ENCODE peak calls at places on chromosomes 11 and 22, in nine cellular contexts. One of them, this sample, is unnamed.

GRCh38 chr11:101866619-101867491 is 48.0 kb upstream of the CEP126 start:
- DNase-seq in cardiac muscle cell: no peak
- DNase-seq in kidney: no peak
- DNase-seq in NCI-H510A treated with DMSO at 0.1 percent for 48 hours: no peak
- DNase-seq in SK-MEL-5: no peak
- DNase-seq in iPS-NIHi11: no peak
- DNase-seq in activated naive CD4-positive, alpha-beta T cell treated with anti-CD3 and anti-CD28 coated beads, Interleukin-2, amount 50 U/mL, for 16 hours: no peak
- DNase-seq in activated naive CD8-positive, alpha-beta T cell treated with anti-CD3 and anti-CD28 coated beads, Interleukin-2, amount 50 U/mL, for 24 hours: no peak
- DNase-seq in stimulated activated CD4-positive, alpha-beta T cell treated with anti-CD3 and anti-CD28 coated beads, Interleukin-12 subunit alpha, Interleukin-12 subunit beta, amount 100 ng/mL, for 4 hours: no peak
- DNase-seq in this sample: peak

GRCh38 chr11:44519989-44520737 is 45.3 kb upstream of the CD82 start:
- DNase-seq in cardiac muscle cell: peak
- DNase-seq in iPS-NIHi11: no peak
- DNase-seq in activated naive CD8-positive, alpha-beta T cell treated with anti-CD3 and anti-CD28 coated beads, Interleukin-2, amount 50 U/mL, for 24 hours: no peak
- DNase-seq in kidney: no peak
- DNase-seq in SK-MEL-5: no peak
- DNase-seq in NCI-H510A treated with DMSO at 0.1 percent for 48 hours: no peak
- DNase-seq in activated naive CD4-positive, alpha-beta T cell treated with anti-CD3 and anti-CD28 coated beads, Interleukin-2, amount 50 U/mL, for 16 hours: no peak
- DNase-seq in stimulated activated CD4-positive, alpha-beta T cell treated with anti-CD3 and anti-CD28 coated beads, Interleukin-12 subunit alpha, Interleukin-12 subunit beta, amount 100 ng/mL, for 4 hours: no peak
- DNase-seq in this sample: no peak

GRCh38 chr22:47192106-47192650 is 429.7 kb downstream of the TBC1D22A start:
- DNase-seq in activated naive CD8-positive, alpha-beta T cell treated with anti-CD3 and anti-CD28 coated beads, Interleukin-2, amount 50 U/mL, for 24 hours: no peak
- DNase-seq in iPS-NIHi11: no peak
- DNase-seq in SK-MEL-5: no peak
- DNase-seq in kidney: peak
- DNase-seq in cardiac muscle cell: no peak
- DNase-seq in stimulated activated CD4-positive, alpha-beta T cell treated with anti-CD3 and anti-CD28 coated beads, Interleukin-12 subunit alpha, Interleukin-12 subunit beta, amount 100 ng/mL, for 4 hours: no peak
- DNase-seq in NCI-H510A treated with DMSO at 0.1 percent for 48 hours: no peak
- DNase-seq in activated naive CD4-positive, alpha-beta T cell treated with anti-CD3 and anti-CD28 coated beads, Interleukin-2, amount 50 U/mL, for 16 hours: no peak
- DNase-seq in this sample: no peak

GRCh38 chr11:34454308-34455032 is 15.7 kb downstream of the CAT start:
- DNase-seq in cardiac muscle cell: no peak
- DNase-seq in SK-MEL-5: no peak
- DNase-seq in kidney: no peak
- DNase-seq in activated naive CD8-positive, alpha-beta T cell treated with anti-CD3 and anti-CD28 coated beads, Interleukin-2, amount 50 U/mL, for 24 hours: no peak
- DNase-seq in activated naive CD4-positive, alpha-beta T cell treated with anti-CD3 and anti-CD28 coated beads, Interleukin-2, amount 50 U/mL, for 16 hours: no peak
- DNase-seq in stimulated activated CD4-positive, alpha-beta T cell treated with anti-CD3 and anti-CD28 coated beads, Interleukin-12 subunit alpha, Interleukin-12 subunit beta, amount 100 ng/mL, for 4 hours: no peak
- DNase-seq in NCI-H510A treated with DMSO at 0.1 percent for 48 hours: no peak
- DNase-seq in iPS-NIHi11: no peak
- DNase-seq in this sample: no peak

GRCh38 chr22:19291218-19291579 is 320 bp downstream of the CLTCL1 start:
- DNase-seq in iPS-NIHi11: peak
- DNase-seq in activated naive CD4-positive, alpha-beta T cell treated with anti-CD3 and anti-CD28 coated beads, Interleukin-2, amount 50 U/mL, for 16 hours: peak
- DNase-seq in NCI-H510A treated with DMSO at 0.1 percent for 48 hours: no peak
- DNase-seq in cardiac muscle cell: peak
- DNase-seq in kidney: peak
- DNase-seq in stimulated activated CD4-positive, alpha-beta T cell treated with anti-CD3 and anti-CD28 coated beads, Interleukin-12 subunit alpha, Interleukin-12 subunit beta, amount 100 ng/mL, for 4 hours: peak
- DNase-seq in SK-MEL-5: peak
- DNase-seq in activated naive CD8-positive, alpha-beta T cell treated with anti-CD3 and anti-CD28 coated beads, Interleukin-2, amount 50 U/mL, for 24 hours: peak
- DNase-seq in this sample: no peak

GRCh38 chr22:26482171-26482570 is 1.4 kb downstream of the HPS4 start:
- DNase-seq in iPS-NIHi11: no peak
- DNase-seq in SK-MEL-5: peak
- DNase-seq in NCI-H510A treated with DMSO at 0.1 percent for 48 hours: no peak
- DNase-seq in activated naive CD4-positive, alpha-beta T cell treated with anti-CD3 and anti-CD28 coated beads, Interleukin-2, amount 50 U/mL, for 16 hours: no peak
- DNase-seq in activated naive CD8-positive, alpha-beta T cell treated with anti-CD3 and anti-CD28 coated beads, Interleukin-2, amount 50 U/mL, for 24 hours: no peak
- DNase-seq in stimulated activated CD4-positive, alpha-beta T cell treated with anti-CD3 and anti-CD28 coated beads, Interleukin-12 subunit alpha, Interleukin-12 subunit beta, amount 100 ng/mL, for 4 hours: no peak
- DNase-seq in kidney: no peak
- DNase-seq in cardiac muscle cell: no peak
- DNase-seq in this sample: no peak

GRCh38 chr22:49774499-49775151 is 53.0 kb downstream of the BRD1 start:
- DNase-seq in stimulated activated CD4-positive, alpha-beta T cell treated with anti-CD3 and anti-CD28 coated beads, Interleukin-12 subunit alpha, Interleukin-12 subunit beta, amount 100 ng/mL, for 4 hours: no peak
- DNase-seq in cardiac muscle cell: no peak
- DNase-seq in NCI-H510A treated with DMSO at 0.1 percent for 48 hours: no peak
- DNase-seq in SK-MEL-5: no peak
- DNase-seq in activated naive CD8-positive, alpha-beta T cell treated with anti-CD3 and anti-CD28 coated beads, Interleukin-2, amount 50 U/mL, for 24 hours: no peak
- DNase-seq in kidney: peak
- DNase-seq in activated naive CD4-positive, alpha-beta T cell treated with anti-CD3 and anti-CD28 coated beads, Interleukin-2, amount 50 U/mL, for 16 hours: no peak
- DNase-seq in iPS-NIHi11: no peak
- DNase-seq in this sample: no peak

GRCh38 chr11:126930100-126930841 is 70.3 kb downstream of the KIRREL3 start:
- DNase-seq in cardiac muscle cell: no peak
- DNase-seq in kidney: no peak
- DNase-seq in SK-MEL-5: peak
- DNase-seq in activated naive CD8-positive, alpha-beta T cell treated with anti-CD3 and anti-CD28 coated beads, Interleukin-2, amount 50 U/mL, for 24 hours: no peak
- DNase-seq in NCI-H510A treated with DMSO at 0.1 percent for 48 hours: no peak
- DNase-seq in activated naive CD4-positive, alpha-beta T cell treated with anti-CD3 and anti-CD28 coated beads, Interleukin-2, amount 50 U/mL, for 16 hours: no peak
- DNase-seq in stimulated activated CD4-positive, alpha-beta T cell treated with anti-CD3 and anti-CD28 coated beads, Interleukin-12 subunit alpha, Interleukin-12 subunit beta, amount 100 ng/mL, for 4 hours: no peak
- DNase-seq in iPS-NIHi11: no peak
- DNase-seq in this sample: no peak

This sample was measured in fibroblast of gingiva.